ENCODE peak calls at places on chromosomes 5 and 9, in five cellular contexts. E is tibial artery, X is endodermal cell, D is stomach, B is HepG2. K is an unnamed sample.

GRCh38 chr5:150009671-150010387 is 9.3 kb downstream of the HMGXB3 start:
- DNase-seq in D (no peak), X (no peak), B (no peak), E (no peak), K (no peak)

GRCh38 chr5:1772634-1773033 is 27.0 kb downstream of the MRPL36 start:
- DNase-seq in D (no peak), X (no peak), E (no peak), B (peak), K (peak)

GRCh38 chr5:97658116-97658900 is 475.3 kb upstream of the RIOK2 start:
- DNase-seq in B (no peak), D (no peak), X (no peak), E (no peak), K (peak)

GRCh38 chr9:106700676-106701075 is 162.3 kb upstream of the ZNF462 start:
- DNase-seq in X (no peak), D (no peak), E (no peak), B (no peak), K (peak)

GRCh38 chr9:77708416-77708815 is 60.3 kb upstream of the GNA14 start:
- DNase-seq in X (no peak), B (no peak), D (no peak), E (no peak), K (peak)

GRCh38 chr5:121797677-121798518 is 53.8 kb upstream of the FTMT start:
- DNase-seq in X (peak), D (no peak), B (no peak), E (no peak), K (no peak)

GRCh38 chr9:136688274-136689107 is 1.2 kb upstream of the AGPAT2 start:
- DNase-seq in E (no peak), D (no peak), X (no peak), B (no peak), K (no peak)

GRCh38 chr5:125043781-125044391 is 297.4 kb upstream of the ZNF608 start:
- DNase-seq in B (no peak), X (no peak), D (peak), E (no peak), K (peak)

GRCh38 chr9:90874194-90874593 is 72.6 kb downstream of the SYK start:
- DNase-seq in E (no peak), B (no peak), X (no peak), D (no peak), K (no peak)
- TF ChIP-seq CTCF in E (no peak), B (peak), X (peak), D (no peak), K (no peak)

GRCh38 chr9:94867281-94867841 is 140.9 kb downstream of the AOPEP start:
- DNase-seq in E (peak), D (peak), B (peak), X (no peak), K (peak)

GRCh38 chr9:94866770-94867169 is 140.3 kb downstream of the AOPEP start:
- DNase-seq in X (no peak), E (no peak), B (no peak), D (no peak), K (no peak)

GRCh38 chr9:94864183-94864582 is 137.7 kb downstream of the AOPEP start:
- DNase-seq in X (no peak), D (no peak), B (no peak), E (no peak), K (no peak)

GRCh38 chr9:94864862-94865435 is 138.4 kb downstream of the AOPEP start:
- DNase-seq in B (no peak), D (no peak), E (no peak), X (no peak), K (no peak)

DNA sequence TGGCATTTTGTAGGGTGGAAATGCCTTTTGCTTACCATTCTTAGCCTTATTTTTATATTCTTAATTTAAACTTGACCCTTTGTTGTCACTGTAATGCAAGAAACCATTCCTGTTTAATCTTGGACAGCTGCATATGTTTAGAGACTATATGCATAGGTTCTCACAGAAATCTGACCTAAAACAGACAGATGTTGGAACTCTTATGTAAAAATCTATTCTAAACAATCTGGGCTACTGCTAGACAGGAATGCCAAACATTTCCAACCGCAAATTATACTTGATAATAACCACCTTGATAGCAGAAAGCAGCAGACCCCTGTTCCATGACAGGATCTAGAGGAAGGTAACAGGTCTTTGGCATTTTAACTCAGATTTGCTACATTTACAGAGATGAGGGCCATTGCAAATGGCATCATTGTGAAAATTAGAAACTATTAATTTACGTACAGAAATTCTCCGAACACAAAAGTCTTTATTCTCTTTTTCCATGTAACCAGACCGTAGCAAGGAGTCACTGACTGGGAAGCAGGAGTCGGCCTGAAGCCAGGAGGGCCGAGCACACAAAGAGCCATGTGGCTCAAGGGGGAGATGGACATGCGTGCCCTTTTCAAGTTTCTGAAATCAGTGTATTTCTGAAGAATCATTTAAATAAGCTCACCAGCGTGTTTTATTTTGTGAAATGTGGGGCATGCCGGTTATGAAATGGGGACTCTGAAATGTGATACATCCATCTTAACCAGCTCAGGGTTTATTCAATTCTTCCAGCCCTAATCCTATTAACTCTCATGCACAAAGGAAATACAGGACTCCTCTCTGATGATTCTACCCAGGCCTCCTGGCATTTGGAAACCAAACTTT is 139.3 kb downstream of the AOPEP start:
- DNase-seq in B (no peak), X (peak), E (peak), D (peak), K (no peak)
- H3K27ac ChIP-seq in B (no peak), X (no peak), E (peak), D (peak), K (peak)

GRCh38 chr9:2336055-2336454 is 285.5 kb upstream of the VLDLR start:
- DNase-seq in E (no peak), D (no peak), X (no peak), B (no peak), K (no peak)
- TF ChIP-seq CTCF in E (no peak), D (no peak), X (peak), B (no peak), K (peak)

GRCh38 chr9:7894231-7894630 is 94.7 kb upstream of the DMAC1 start:
- DNase-seq in D (no peak), B (no peak), E (no peak), X (no peak), K (no peak)
- H3K27ac ChIP-seq in D (no peak), B (no peak), E (no peak), X (no peak), K (no peak)

DNA sequence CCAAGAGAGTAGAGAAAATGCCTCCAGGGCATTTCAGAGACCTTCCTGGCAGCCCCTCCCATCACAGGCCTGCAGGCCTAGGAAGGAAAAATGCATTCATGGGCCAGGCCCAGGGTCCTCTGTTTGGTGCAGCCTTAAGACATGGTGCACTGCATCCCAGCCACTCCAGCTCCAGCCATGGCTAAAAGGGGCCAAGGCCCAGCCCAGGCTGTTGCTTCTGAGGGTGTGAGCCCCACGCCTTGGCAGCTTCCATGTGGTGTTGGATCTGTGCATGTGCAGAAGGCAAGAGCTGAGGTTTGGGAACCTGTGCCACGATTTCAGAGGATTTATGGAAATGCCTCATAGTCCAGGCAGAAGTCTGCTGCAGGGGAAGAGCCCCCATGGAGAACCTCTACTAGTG is 74.9 kb upstream of the OR13F1 start:
- DNase-seq in E (no peak), D (no peak), X (no peak), B (no peak), K (no peak)
- TF ChIP-seq CTCF in E (no peak), D (no peak), X (no peak), B (no peak), K (no peak)

DNA sequence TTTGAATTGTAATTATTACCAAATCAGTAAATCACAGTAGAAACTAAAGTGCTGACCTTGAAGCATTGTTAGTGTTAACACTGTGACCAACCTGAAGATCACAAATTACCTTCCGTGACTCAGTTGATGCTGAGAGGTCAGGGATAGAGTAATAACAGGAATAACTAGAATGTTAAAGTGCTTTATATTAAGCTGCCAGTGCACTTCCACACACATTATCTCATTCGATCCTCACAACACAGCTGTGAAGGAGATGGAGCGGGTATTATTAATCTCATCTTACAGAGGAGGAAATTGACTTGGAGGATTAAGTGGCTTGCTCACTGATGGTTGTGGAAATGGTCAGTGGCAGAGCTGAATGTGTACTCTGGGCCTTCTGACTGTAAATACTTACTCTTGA is 252.5 kb upstream of the DMRT1 start:
- DNase-seq in E (no peak), D (no peak), B (no peak), X (no peak), K (no peak)
- H3K27ac ChIP-seq in E (no peak), D (no peak), B (no peak), X (no peak), K (no peak)

DNA sequence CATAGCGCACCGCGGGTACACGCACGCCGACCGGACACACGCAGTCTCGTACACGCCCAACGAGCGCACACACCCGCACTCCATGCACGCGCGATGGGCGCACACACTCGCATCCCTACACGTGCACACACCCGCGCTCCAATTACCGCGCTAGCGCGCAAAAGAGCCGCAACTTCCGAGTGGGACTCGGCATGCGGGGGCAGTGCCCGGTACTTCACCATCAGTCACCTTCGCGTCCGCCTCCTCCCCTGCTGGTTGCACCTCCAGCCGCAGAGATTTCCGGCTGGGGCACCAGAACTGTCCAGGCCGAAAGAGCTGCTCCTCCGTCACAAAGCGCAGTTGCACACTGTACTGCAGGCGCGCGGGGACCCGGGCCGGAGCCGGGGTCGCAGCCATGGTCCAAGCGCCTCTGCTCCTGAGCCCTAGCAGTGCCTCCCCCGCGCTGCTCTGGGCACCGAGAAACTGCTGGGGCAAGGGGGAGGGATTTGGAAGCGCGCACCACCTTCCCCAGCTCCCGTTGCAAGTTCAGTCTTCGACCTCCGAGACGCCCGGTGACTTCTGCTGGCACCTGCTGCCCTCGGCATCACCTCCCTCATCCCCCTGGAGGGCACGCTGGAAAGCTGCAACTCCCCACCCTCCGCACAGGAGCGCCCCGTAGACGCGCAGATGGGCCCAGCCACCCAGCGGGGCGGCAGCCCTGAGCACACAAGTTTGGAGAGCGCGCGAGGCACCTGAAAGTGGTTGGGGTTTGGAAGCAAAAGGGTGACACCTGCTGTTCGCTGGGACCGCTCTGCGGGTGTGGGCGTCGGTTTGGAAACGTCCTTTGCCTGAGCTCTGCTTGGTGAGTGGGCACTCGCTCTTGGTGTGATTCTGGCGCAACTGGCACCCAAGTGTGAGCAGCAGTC is 337.4 kb upstream of the PUM3 start:
- DNase-seq in B (peak), X (peak), D (peak), E (no peak), K (peak)
- TF ChIP-seq CTCF in B (peak), X (peak), D (no peak), E (no peak), K (peak)

K was measured in PC-3.